ENCODE peak calls at places on chromosomes 7 and 10, in ten cellular contexts. I, G, R, H, N, W, D, L, F and S are unnamed samples.

GRCh38 chr7:105830405-105831218 is 45.8 kb downstream of the ATXN7L1 start:
- DNase-seq in W (peak; percentile 99), N (peak; percentile 82), I (peak; percentile 95), F (peak; percentile 78), L (no peak), R (no peak), D (no peak), G (peak; percentile 93), H (peak; percentile 99), S (peak; percentile 47)

GRCh38 chr10:129609551-129609950 is 142.5 kb downstream of the MGMT start:
- DNase-seq in D (no peak), F (no peak), G (no peak), I (no peak), L (no peak), N (no peak), W (no peak), H (no peak), R (no peak), S (no peak)

GRCh38 chr10:67697646-67698245 is 1.8 kb upstream of the CTNNA3 start:
- DNase-seq in H (peak; percentile 88), F (peak; percentile 75), W (peak; percentile 52), L (peak; percentile 48), G (peak; percentile 60), D (no peak), N (peak; percentile 61), I (peak; percentile 51), R (no peak), S (peak; percentile 57)

GRCh38 chr7:46297515-46297914 is 376.4 kb upstream of the IGFBP3 start:
- DNase-seq in R (no peak), G (no peak), D (no peak), I (no peak), H (no peak), L (no peak), N (no peak), F (no peak), W (no peak), S (no peak)

GRCh38 chr10:22693371-22693784 is 21.0 kb downstream of the PIP4K2A start:
- DNase-seq in L (peak; percentile 37), D (no peak), N (no peak), R (no peak), F (no peak), G (no peak), I (peak; percentile 25), H (peak; percentile 19), W (peak; percentile 76), S (no peak)

GRCh38 chr10:133456041-133456951 is 2.6 kb downstream of the SCART1 start:
- DNase-seq in L (no peak), I (no peak), D (no peak), F (no peak), N (peak; percentile 11), H (no peak), G (no peak), R (no peak), W (no peak), S (no peak)

GRCh38 chr7:118214051-118214832 is 10.3 kb upstream of the ANKRD7 start:
- DNase-seq in R (no peak), D (peak; percentile 12), F (no peak), H (no peak), W (peak; percentile 78), G (no peak), I (peak; percentile 85), L (peak; percentile 63), N (peak; percentile 98), S (no peak)

GRCh38 chr10:77163670-77164348 is 473.8 kb downstream of the KCNMA1 start:
- DNase-seq in N (peak; percentile 87), I (peak; percentile 96), L (no peak), W (peak; percentile 98), D (peak; percentile 28), R (no peak), G (peak; percentile 97), H (peak; percentile 100), F (no peak), S (peak; percentile 88)

GRCh38 chr10:119199231-119199992 is 8.0 kb upstream of the GRK5 start:
- DNase-seq in N (peak; percentile 91), F (peak; percentile 68), G (peak; percentile 86), D (no peak), I (peak; percentile 81), R (no peak), L (peak; percentile 68), W (peak; percentile 83), H (peak; percentile 70), S (peak; percentile 88)

GRCh38 chr10:48678041-48678440 is 6.6 kb upstream of the WDFY4 start:
- DNase-seq in R (no peak), W (no peak), D (no peak), G (no peak), L (no peak), I (no peak), N (no peak), F (no peak), H (no peak), S (no peak)

GRCh38 chr10:133158756-133159610 is 1.0 kb upstream of the KNDC1 start:
- DNase-seq in F (peak; percentile 45), G (peak; percentile 50), R (no peak), L (no peak), I (no peak), D (no peak), H (no peak), N (peak; percentile 84), W (peak; percentile 8), S (peak; percentile 85)